ENCODE peak calls at places on chromosome 16, in six cellular contexts. H is NK-92 treated with Interleukin-12 subunit alpha and Interleukin-12 subunit beta, amount 100 ng/mL, for 24 hours; O is cardiac muscle cell; M is activated T-cell treated with anti-CD3 and anti-CD28 coated beads, Interleukin-2, amount 50 U/mL, for 72 hours; X is WTC11; D is nephron progenitor cell. Y is an unnamed sample.

GRCh38 chr16:2584742-2585650 is 47.2 kb downstream of the PDPK1 start:
- DNase-seq in D (no peak), X (no peak), M (no peak), O (peak), H (no peak), Y (no peak)

GRCh38 chr16:80570106-80570478 is 29.3 kb downstream of the DYNLRB2 start:
- DNase-seq in D (no peak), X (no peak), H (no peak), M (peak), O (peak), Y (no peak)

GRCh38 chr16:61014869-61015268 is 1021.4 kb downstream of the CDH8 start:
- DNase-seq in D (no peak), O (no peak), H (no peak), M (no peak), X (peak), Y (no peak)

GRCh38 chr16:4931381-4931780 is 5.6 kb downstream of the PPL start:
- DNase-seq in O (no peak), H (no peak), X (no peak), D (no peak), M (no peak), Y (no peak)

GRCh38 chr16:87484487-87485331 is 8.1 kb downstream of the ZCCHC14 start:
- DNase-seq in O (no peak), M (no peak), H (no peak), D (no peak), X (no peak), Y (no peak)

GRCh38 chr16:89764711-89765201 is 43.4 kb downstream of the ZNF276 start:
- DNase-seq in M (peak), H (peak), X (no peak), D (no peak), O (peak), Y (no peak)

GRCh38 chr16:3007059-3007956 is 5.4 kb upstream of the CLDN9 start:
- DNase-seq in H (no peak), X (no peak), O (no peak), M (no peak), D (no peak), Y (no peak)

GRCh38 chr16:69522732-69523404 is 42.9 kb upstream of the NFAT5 start:
- DNase-seq in O (no peak), D (no peak), X (no peak), M (peak), H (no peak), Y (no peak)

GRCh38 chr16:85557083-85557975 is 55.8 kb upstream of the GSE1 start:
- DNase-seq in D (no peak), H (no peak), M (peak), O (no peak), X (no peak), Y (peak)

GRCh38 chr16:11398851-11399250 is 53.6 kb downstream of the RMI2 start:
- DNase-seq in D (no peak), H (no peak), X (peak), M (no peak), O (no peak), Y (no peak)

GRCh38 chr16:8735574-8735973 is 61.2 kb downstream of the ABAT start:
- DNase-seq in O (no peak), H (no peak), D (no peak), X (no peak), M (no peak), Y (no peak)

GRCh38 chr16:3652373-3653037 is 2.0 kb upstream of the DNASE1 start:
- DNase-seq in H (no peak), M (no peak), X (peak), D (no peak), O (no peak), Y (peak)

GRCh38 chr16:11410382-11411058 is 65.3 kb downstream of the RMI2 start:
- DNase-seq in H (no peak), X (no peak), O (no peak), M (no peak), D (no peak), Y (no peak)

GRCh38 chr16:20901441-20902112 is 1.0 kb downstream of the LYRM1 start:
- DNase-seq in H (no peak), M (peak), X (peak), O (peak), D (peak), Y (peak)

GRCh38 chr16:86480444-86480843 is 29.9 kb upstream of the FOXF1 start:
- DNase-seq in M (no peak), D (no peak), O (no peak), H (no peak), X (no peak), Y (no peak)

GRCh38 chr16:49986351-49987124 is 38.5 kb upstream of the CNEP1R1 start:
- DNase-seq in X (no peak), M (no peak), H (no peak), O (peak), D (no peak), Y (peak)

GRCh38 chr16:70391881-70392481 is 45.3 kb downstream of the DDX19A start:
- DNase-seq in M (no peak), O (peak), X (no peak), D (no peak), H (no peak), Y (no peak)

GRCh38 chr16:239948-240277 is 5.3 kb downstream of the FAM234A start:
- DNase-seq in O (peak), M (no peak), D (no peak), X (no peak), H (no peak), Y (no peak)

GRCh38 chr16:31202402-31203385 is at the start of gene PYCARD:
- DNase-seq in H (no peak), X (peak), M (peak), O (peak), D (peak), Y (peak)

GRCh38 chr16:81581107-81581506 is 136.5 kb downstream of the CMIP start:
- DNase-seq in D (no peak), X (no peak), O (no peak), M (no peak), H (no peak), Y (no peak)